ENCODE peak calls at places on chromosomes 6 and 20, in eight cellular contexts. P is OCI-LY7, V is DND-41, A is PC-3, T is astrocyte, R is H9, Z is heart left ventricle, L is Panc1. S is an unnamed sample. For H3K4me1, the result is how much of the 10 kb centered on the place peaks cover.

GRCh38 chr6:108581237-108581931 is 20.7 kb downstream of the FOXO3 start:
- DNase-seq in P (no peak), L (no peak), A (peak), Z (no peak), R (no peak), V (peak), T (peak), S (no peak)

GRCh38 chr6:47724300-47724699 is 25.9 kb downstream of the ADGRF4 start:
- DNase-seq in P (no peak), V (no peak), L (no peak), Z (no peak), A (peak), R (no peak), T (no peak), S (no peak)

GRCh38 chr6:166691199-166691598 is 64.1 kb upstream of the RPS6KA2 start:
- DNase-seq in V (no peak), P (no peak), R (no peak), A (peak), Z (peak), L (peak), T (peak), S (no peak)

GRCh38 chr20:61748376-61748775 is 317.3 kb downstream of the TAF4 start:
- DNase-seq in P (no peak), R (no peak), T (peak), Z (no peak), V (no peak), L (no peak), A (no peak), S (no peak)

GRCh38 chr20:58651823-58652605 is 931 bp downstream of the STX16 start:
- DNase-seq in T (peak), P (peak), A (peak), Z (peak), V (peak), R (peak), L (peak), S (peak)

GRCh38 chr20:23049201-23049932 is at the start of gene THBD:
- DNase-seq in Z (peak), V (no peak), T (peak), L (no peak), P (no peak), A (peak), R (peak), S (no peak)

GRCh38 chr6:22956029-22956715 is 386.8 kb downstream of the HDGFL1 start:
- DNase-seq in Z (no peak), T (no peak), V (no peak), P (no peak), L (no peak), A (no peak), R (no peak), S (no peak)

GRCh38 chr6:52808660-52809059 is 5.0 kb upstream of the GSTA1 start:
- DNase-seq in V (no peak), A (no peak), Z (no peak), P (no peak), L (no peak), R (no peak), T (no peak), S (no peak)

GRCh38 chr6:32860674-32861073 is 6.7 kb downstream of the PSMB9 start:
- DNase-seq in Z (no peak), R (no peak), L (no peak), V (no peak), A (no peak), T (no peak), P (peak), S (no peak)

GRCh38 chr20:43985121-43985520 is 70.5 kb downstream of the TOX2 start:
- DNase-seq in Z (no peak), V (no peak), R (no peak), L (no peak), P (no peak), A (no peak), T (no peak), S (no peak)

GRCh38 chr20:43987531-43987930 is 72.9 kb downstream of the TOX2 start:
- DNase-seq in T (no peak), L (no peak), P (no peak), V (no peak), A (no peak), Z (no peak), R (no peak), S (no peak)

GRCh38 chr20:43987018-43987417 is 72.4 kb downstream of the TOX2 start:
- DNase-seq in T (no peak), V (no peak), Z (no peak), P (no peak), L (no peak), A (no peak), R (no peak), S (no peak)

GRCh38 chr20:43984587-43984986 is 69.9 kb downstream of the TOX2 start:
- DNase-seq in T (no peak), L (no peak), R (no peak), V (no peak), P (no peak), Z (no peak), A (no peak), S (no peak)

GRCh38 chr20:43985608-43986316 is 71.1 kb downstream of the TOX2 start:
- DNase-seq in Z (no peak), R (no peak), A (no peak), P (no peak), L (no peak), V (no peak), T (no peak), S (no peak)
- H3K27ac ChIP-seq in Z (no peak), R (no peak), A (no peak), P (no peak), L (peak), V (no peak), T (no peak), S (no peak)

GRCh38 chr6:167843023-167843422 is 16.3 kb downstream of the AFDN start:
- DNase-seq in Z (no peak), T (no peak), R (no peak), P (no peak), A (no peak), L (no peak), V (no peak), S (no peak)
- H3K4me1 ChIP-seq in Z (under half), T (under half), R (under half), P (under half), A (under half), L (half or more), V (under half), S (under half)

GRCh38 chr6:165178056-165178455 is 131.3 kb downstream of the C6orf118 start:
- DNase-seq in T (peak), V (no peak), Z (no peak), P (no peak), A (peak), R (no peak), L (no peak), S (no peak)
- H3K27ac ChIP-seq in T (peak), V (no peak), Z (no peak), P (no peak), A (peak), R (no peak), L (no peak), S (no peak)

GRCh38 chr20:12111431-12112088 is 193.9 kb downstream of the BTBD3 start:
- DNase-seq in A (no peak), Z (no peak), R (no peak), L (no peak), P (no peak), T (no peak), V (no peak), S (no peak)
- H3K4me1 ChIP-seq in A (under half), Z (under half), R (under half), L (under half), P (under half), T (under half), V (under half), S (under half)

GRCh38 chr6:70163795-70164194 is 139.1 kb downstream of the COL9A1 start:
- DNase-seq in T (no peak), R (no peak), Z (no peak), V (no peak), P (no peak), A (no peak), L (no peak), S (no peak)
- H3K27ac ChIP-seq in T (no peak), R (no peak), Z (no peak), V (no peak), P (no peak), A (no peak), L (no peak), S (no peak)

GRCh38 chr6:44228031-44228430 is 4.6 kb downstream of the SLC29A1 start:
- DNase-seq in V (no peak), R (no peak), L (no peak), A (no peak), Z (no peak), T (no peak), P (no peak), S (no peak)

GRCh38 chr6:44229376-44230033 is 6.1 kb downstream of the SLC29A1 start:
- DNase-seq in A (no peak), L (no peak), P (no peak), R (no peak), Z (peak), T (no peak), V (no peak), S (no peak)

GRCh38 chr6:44230034-44230675 is 6.8 kb downstream of the SLC29A1 start:
- DNase-seq in V (no peak), A (no peak), P (no peak), T (no peak), L (no peak), R (no peak), Z (peak), S (no peak)

GRCh38 chr6:44228433-44228832 is 5.0 kb downstream of the SLC29A1 start:
- DNase-seq in P (no peak), V (no peak), L (no peak), R (no peak), Z (no peak), A (no peak), T (no peak), S (no peak)

GRCh38 chr6:44228836-44229235 is 5.4 kb downstream of the SLC29A1 start:
- DNase-seq in V (no peak), A (no peak), L (no peak), P (no peak), Z (no peak), R (no peak), T (no peak), S (no peak)
- H3K4me1 ChIP-seq in V (under half), A (under half), L (half or more), P (under half), Z (half or more), R (under half), T (under half), S (under half)

GRCh38 chr6:17919494-17919893 is 67.9 kb downstream of the KIF13A start:
- DNase-seq in Z (peak), V (no peak), L (no peak), T (no peak), P (no peak), A (no peak), R (no peak), S (no peak)
- H3K27ac ChIP-seq in Z (peak), V (no peak), L (no peak), T (no peak), P (no peak), A (no peak), R (no peak), S (no peak)

S was measured in CD8-positive, alpha-beta memory T cell.